ENCODE peak calls at places on chromosomes 5 and 9, in eight cellular contexts. One of them, this sample, is unnamed.

GRCh38 chr9:38346811-38347735 is 45.4 kb upstream of the ALDH1B1 start:
- DNase-seq in HAP-1: peak; percentile 22
- DNase-seq in activated CD4-positive, alpha-beta T cell treated with anti-CD3 and anti-CD28 coated beads for 48 hours: no peak
- DNase-seq in stromal cell of bone marrow: no peak
- DNase-seq in stimulated activated CD4-positive, alpha-beta T cell treated with anti-CD3 and anti-CD28 coated beads, Interleukin-4, amount 100 ng/mL, for 4 hours: no peak
- DNase-seq in astrocyte: no peak
- DNase-seq in NCI-H1694: no peak
- DNase-seq in CD8-positive, alpha-beta T cell: no peak
- DNase-seq in this sample: peak; percentile 40

GRCh38 chr5:94347130-94347529 is 271.3 kb downstream of the KIAA0825 start:
- DNase-seq in stromal cell of bone marrow: no peak
- DNase-seq in NCI-H1694: no peak
- DNase-seq in astrocyte: no peak
- DNase-seq in stimulated activated CD4-positive, alpha-beta T cell treated with anti-CD3 and anti-CD28 coated beads, Interleukin-4, amount 100 ng/mL, for 4 hours: no peak
- DNase-seq in HAP-1: no peak
- DNase-seq in CD8-positive, alpha-beta T cell: no peak
- DNase-seq in activated CD4-positive, alpha-beta T cell treated with anti-CD3 and anti-CD28 coated beads for 48 hours: no peak
- DNase-seq in this sample: no peak

GRCh38 chr9:16214677-16215076 is 655.8 kb downstream of the BNC2 start:
- DNase-seq in stimulated activated CD4-positive, alpha-beta T cell treated with anti-CD3 and anti-CD28 coated beads, Interleukin-4, amount 100 ng/mL, for 4 hours: no peak
- DNase-seq in NCI-H1694: no peak
- DNase-seq in activated CD4-positive, alpha-beta T cell treated with anti-CD3 and anti-CD28 coated beads for 48 hours: no peak
- DNase-seq in CD8-positive, alpha-beta T cell: no peak
- DNase-seq in stromal cell of bone marrow: no peak
- DNase-seq in astrocyte: no peak
- DNase-seq in HAP-1: no peak
- DNase-seq in this sample: no peak

GRCh38 chr9:129071526-129072131 is 9.3 kb upstream of the DOLPP1 start:
- DNase-seq in stimulated activated CD4-positive, alpha-beta T cell treated with anti-CD3 and anti-CD28 coated beads, Interleukin-4, amount 100 ng/mL, for 4 hours: no peak
- DNase-seq in astrocyte: no peak
- DNase-seq in stromal cell of bone marrow: no peak
- DNase-seq in NCI-H1694: no peak
- DNase-seq in CD8-positive, alpha-beta T cell: peak; percentile 62
- DNase-seq in activated CD4-positive, alpha-beta T cell treated with anti-CD3 and anti-CD28 coated beads for 48 hours: peak; percentile 27
- DNase-seq in HAP-1: peak; percentile 63
- DNase-seq in this sample: peak; percentile 84

GRCh38 chr9:114216081-114216480 is 60.7 kb downstream of the COL27A1 start:
- DNase-seq in NCI-H1694: no peak
- DNase-seq in HAP-1: peak; percentile 28
- DNase-seq in activated CD4-positive, alpha-beta T cell treated with anti-CD3 and anti-CD28 coated beads for 48 hours: no peak
- DNase-seq in stromal cell of bone marrow: no peak
- DNase-seq in CD8-positive, alpha-beta T cell: no peak
- DNase-seq in astrocyte: peak; percentile 17
- DNase-seq in stimulated activated CD4-positive, alpha-beta T cell treated with anti-CD3 and anti-CD28 coated beads, Interleukin-4, amount 100 ng/mL, for 4 hours: no peak
- DNase-seq in this sample: no peak

GRCh38 chr5:1931590-1932138 is 48.9 kb upstream of the IRX4 start:
- DNase-seq in CD8-positive, alpha-beta T cell: no peak
- DNase-seq in activated CD4-positive, alpha-beta T cell treated with anti-CD3 and anti-CD28 coated beads for 48 hours: no peak
- DNase-seq in stromal cell of bone marrow: no peak
- DNase-seq in stimulated activated CD4-positive, alpha-beta T cell treated with anti-CD3 and anti-CD28 coated beads, Interleukin-4, amount 100 ng/mL, for 4 hours: no peak
- DNase-seq in NCI-H1694: no peak
- DNase-seq in HAP-1: no peak
- DNase-seq in astrocyte: no peak
- DNase-seq in this sample: no peak

GRCh38 chr9:17075758-17076485 is 58.9 kb upstream of the CNTLN start:
- DNase-seq in HAP-1: peak; percentile 25
- DNase-seq in stromal cell of bone marrow: no peak
- DNase-seq in astrocyte: no peak
- DNase-seq in stimulated activated CD4-positive, alpha-beta T cell treated with anti-CD3 and anti-CD28 coated beads, Interleukin-4, amount 100 ng/mL, for 4 hours: no peak
- DNase-seq in CD8-positive, alpha-beta T cell: no peak
- DNase-seq in activated CD4-positive, alpha-beta T cell treated with anti-CD3 and anti-CD28 coated beads for 48 hours: no peak
- DNase-seq in NCI-H1694: no peak
- DNase-seq in this sample: no peak

GRCh38 chr5:142290574-142291299 is 34.1 kb downstream of the SPRY4 start:
- DNase-seq in activated CD4-positive, alpha-beta T cell treated with anti-CD3 and anti-CD28 coated beads for 48 hours: no peak
- DNase-seq in HAP-1: peak; percentile 42
- DNase-seq in astrocyte: peak; percentile 56
- DNase-seq in stimulated activated CD4-positive, alpha-beta T cell treated with anti-CD3 and anti-CD28 coated beads, Interleukin-4, amount 100 ng/mL, for 4 hours: no peak
- DNase-seq in stromal cell of bone marrow: no peak
- DNase-seq in NCI-H1694: no peak
- DNase-seq in CD8-positive, alpha-beta T cell: no peak
- DNase-seq in this sample: no peak

GRCh38 chr5:122896598-122897282 is 51.3 kb downstream of the SNX24 start:
- DNase-seq in astrocyte: peak; percentile 18
- DNase-seq in CD8-positive, alpha-beta T cell: no peak
- DNase-seq in HAP-1: no peak
- DNase-seq in NCI-H1694: peak; percentile 35
- DNase-seq in activated CD4-positive, alpha-beta T cell treated with anti-CD3 and anti-CD28 coated beads for 48 hours: no peak
- DNase-seq in stromal cell of bone marrow: peak; percentile 23
- DNase-seq in stimulated activated CD4-positive, alpha-beta T cell treated with anti-CD3 and anti-CD28 coated beads, Interleukin-4, amount 100 ng/mL, for 4 hours: no peak
- DNase-seq in this sample: no peak

GRCh38 chr5:113612060-113612496 is 98.6 kb downstream of the YTHDC2 start:
- DNase-seq in CD8-positive, alpha-beta T cell: no peak
- DNase-seq in NCI-H1694: no peak
- DNase-seq in stimulated activated CD4-positive, alpha-beta T cell treated with anti-CD3 and anti-CD28 coated beads, Interleukin-4, amount 100 ng/mL, for 4 hours: no peak
- DNase-seq in activated CD4-positive, alpha-beta T cell treated with anti-CD3 and anti-CD28 coated beads for 48 hours: no peak
- DNase-seq in stromal cell of bone marrow: peak; percentile 18
- DNase-seq in astrocyte: peak; percentile 30
- DNase-seq in HAP-1: no peak
- DNase-seq in this sample: no peak

GRCh38 chr5:89981871-89982773 is 427.4 kb downstream of the CETN3 start:
- DNase-seq in CD8-positive, alpha-beta T cell: no peak
- DNase-seq in astrocyte: no peak
- DNase-seq in activated CD4-positive, alpha-beta T cell treated with anti-CD3 and anti-CD28 coated beads for 48 hours: no peak
- DNase-seq in stromal cell of bone marrow: no peak
- DNase-seq in NCI-H1694: no peak
- DNase-seq in HAP-1: no peak
- DNase-seq in stimulated activated CD4-positive, alpha-beta T cell treated with anti-CD3 and anti-CD28 coated beads, Interleukin-4, amount 100 ng/mL, for 4 hours: no peak
- DNase-seq in this sample: no peak

GRCh38 chr5:20985754-20986153 is 997.8 kb upstream of the CDH18 start:
- DNase-seq in CD8-positive, alpha-beta T cell: no peak
- DNase-seq in HAP-1: no peak
- DNase-seq in astrocyte: no peak
- DNase-seq in activated CD4-positive, alpha-beta T cell treated with anti-CD3 and anti-CD28 coated beads for 48 hours: no peak
- DNase-seq in stimulated activated CD4-positive, alpha-beta T cell treated with anti-CD3 and anti-CD28 coated beads, Interleukin-4, amount 100 ng/mL, for 4 hours: no peak
- DNase-seq in NCI-H1694: no peak
- DNase-seq in stromal cell of bone marrow: no peak
- DNase-seq in this sample: no peak

GRCh38 chr9:96612105-96612965 is 7.3 kb downstream of the CDC14B start:
- DNase-seq in stimulated activated CD4-positive, alpha-beta T cell treated with anti-CD3 and anti-CD28 coated beads, Interleukin-4, amount 100 ng/mL, for 4 hours: no peak
- DNase-seq in HAP-1: peak; percentile 48
- DNase-seq in astrocyte: peak; percentile 88
- DNase-seq in CD8-positive, alpha-beta T cell: no peak
- DNase-seq in activated CD4-positive, alpha-beta T cell treated with anti-CD3 and anti-CD28 coated beads for 48 hours: no peak
- DNase-seq in NCI-H1694: peak; percentile 28
- DNase-seq in stromal cell of bone marrow: peak; percentile 80
- DNase-seq in this sample: no peak

GRCh38 chr5:139859013-139859412 is 63.4 kb downstream of the PSD2 start:
- DNase-seq in astrocyte: no peak
- DNase-seq in activated CD4-positive, alpha-beta T cell treated with anti-CD3 and anti-CD28 coated beads for 48 hours: no peak
- DNase-seq in stimulated activated CD4-positive, alpha-beta T cell treated with anti-CD3 and anti-CD28 coated beads, Interleukin-4, amount 100 ng/mL, for 4 hours: no peak
- DNase-seq in NCI-H1694: no peak
- DNase-seq in HAP-1: no peak
- DNase-seq in stromal cell of bone marrow: no peak
- DNase-seq in CD8-positive, alpha-beta T cell: no peak
- DNase-seq in this sample: no peak

GRCh38 chr9:137427454-137428310 is 4.5 kb downstream of the NOXA1 start:
- DNase-seq in stromal cell of bone marrow: no peak
- DNase-seq in activated CD4-positive, alpha-beta T cell treated with anti-CD3 and anti-CD28 coated beads for 48 hours: no peak
- DNase-seq in stimulated activated CD4-positive, alpha-beta T cell treated with anti-CD3 and anti-CD28 coated beads, Interleukin-4, amount 100 ng/mL, for 4 hours: no peak
- DNase-seq in NCI-H1694: no peak
- DNase-seq in CD8-positive, alpha-beta T cell: no peak
- DNase-seq in astrocyte: no peak
- DNase-seq in HAP-1: no peak
- DNase-seq in this sample: no peak

GRCh38 chr5:67154518-67155206 is 41.9 kb downstream of the CD180 start:
- DNase-seq in CD8-positive, alpha-beta T cell: no peak
- DNase-seq in HAP-1: no peak
- DNase-seq in stimulated activated CD4-positive, alpha-beta T cell treated with anti-CD3 and anti-CD28 coated beads, Interleukin-4, amount 100 ng/mL, for 4 hours: no peak
- DNase-seq in stromal cell of bone marrow: no peak
- DNase-seq in activated CD4-positive, alpha-beta T cell treated with anti-CD3 and anti-CD28 coated beads for 48 hours: no peak
- DNase-seq in NCI-H1694: no peak
- DNase-seq in astrocyte: no peak
- DNase-seq in this sample: no peak

GRCh38 chr5:161078793-161079192 is 226.8 kb upstream of the ATP10B start:
- DNase-seq in astrocyte: no peak
- DNase-seq in activated CD4-positive, alpha-beta T cell treated with anti-CD3 and anti-CD28 coated beads for 48 hours: no peak
- DNase-seq in HAP-1: no peak
- DNase-seq in CD8-positive, alpha-beta T cell: no peak
- DNase-seq in NCI-H1694: no peak
- DNase-seq in stimulated activated CD4-positive, alpha-beta T cell treated with anti-CD3 and anti-CD28 coated beads, Interleukin-4, amount 100 ng/mL, for 4 hours: no peak
- DNase-seq in stromal cell of bone marrow: no peak
- DNase-seq in this sample: no peak

GRCh38 chr5:30804739-30805313 is 388.7 kb upstream of the CDH6 start:
- DNase-seq in stromal cell of bone marrow: peak; percentile 23
- DNase-seq in HAP-1: peak; percentile 72
- DNase-seq in stimulated activated CD4-positive, alpha-beta T cell treated with anti-CD3 and anti-CD28 coated beads, Interleukin-4, amount 100 ng/mL, for 4 hours: no peak
- DNase-seq in NCI-H1694: no peak
- DNase-seq in CD8-positive, alpha-beta T cell: no peak
- DNase-seq in astrocyte: peak; percentile 46
- DNase-seq in activated CD4-positive, alpha-beta T cell treated with anti-CD3 and anti-CD28 coated beads for 48 hours: no peak
- DNase-seq in this sample: peak; percentile 11

GRCh38 chr5:176810687-176811501 is 535 bp downstream of the UNC5A start:
- DNase-seq in activated CD4-positive, alpha-beta T cell treated with anti-CD3 and anti-CD28 coated beads for 48 hours: no peak
- DNase-seq in stromal cell of bone marrow: no peak
- DNase-seq in HAP-1: no peak
- DNase-seq in stimulated activated CD4-positive, alpha-beta T cell treated with anti-CD3 and anti-CD28 coated beads, Interleukin-4, amount 100 ng/mL, for 4 hours: no peak
- DNase-seq in CD8-positive, alpha-beta T cell: no peak
- DNase-seq in NCI-H1694: no peak
- DNase-seq in astrocyte: peak; percentile 10
- DNase-seq in this sample: no peak

GRCh38 chr9:78023003-78023741 is 8.4 kb downstream of the GNAQ start:
- DNase-seq in stromal cell of bone marrow: peak; percentile 63
- DNase-seq in CD8-positive, alpha-beta T cell: no peak
- DNase-seq in HAP-1: no peak
- DNase-seq in activated CD4-positive, alpha-beta T cell treated with anti-CD3 and anti-CD28 coated beads for 48 hours: no peak
- DNase-seq in astrocyte: peak; percentile 83
- DNase-seq in stimulated activated CD4-positive, alpha-beta T cell treated with anti-CD3 and anti-CD28 coated beads, Interleukin-4, amount 100 ng/mL, for 4 hours: no peak
- DNase-seq in NCI-H1694: no peak
- DNase-seq in this sample: no peak

GRCh38 chr5:150632305-150633160 is 7.9 kb upstream of the SYNPO start:
- DNase-seq in astrocyte: peak; percentile 57
- DNase-seq in stromal cell of bone marrow: no peak
- DNase-seq in HAP-1: no peak
- DNase-seq in CD8-positive, alpha-beta T cell: no peak
- DNase-seq in stimulated activated CD4-positive, alpha-beta T cell treated with anti-CD3 and anti-CD28 coated beads, Interleukin-4, amount 100 ng/mL, for 4 hours: no peak
- DNase-seq in activated CD4-positive, alpha-beta T cell treated with anti-CD3 and anti-CD28 coated beads for 48 hours: no peak
- DNase-seq in NCI-H1694: peak; percentile 60
- DNase-seq in this sample: no peak

GRCh38 chr5:147874910-147875367 is 3.6 kb upstream of the SCGB3A2 start:
- DNase-seq in CD8-positive, alpha-beta T cell: no peak
- DNase-seq in HAP-1: peak; percentile 43
- DNase-seq in stimulated activated CD4-positive, alpha-beta T cell treated with anti-CD3 and anti-CD28 coated beads, Interleukin-4, amount 100 ng/mL, for 4 hours: no peak
- DNase-seq in stromal cell of bone marrow: no peak
- DNase-seq in astrocyte: no peak
- DNase-seq in activated CD4-positive, alpha-beta T cell treated with anti-CD3 and anti-CD28 coated beads for 48 hours: no peak
- DNase-seq in NCI-H1694: no peak
- DNase-seq in this sample: peak; percentile 52

GRCh38 chr9:107067715-107068416 is 204.9 kb downstream of the ZNF462 start:
- DNase-seq in NCI-H1694: no peak
- DNase-seq in HAP-1: no peak
- DNase-seq in stromal cell of bone marrow: no peak
- DNase-seq in stimulated activated CD4-positive, alpha-beta T cell treated with anti-CD3 and anti-CD28 coated beads, Interleukin-4, amount 100 ng/mL, for 4 hours: no peak
- DNase-seq in astrocyte: no peak
- DNase-seq in CD8-positive, alpha-beta T cell: no peak
- DNase-seq in activated CD4-positive, alpha-beta T cell treated with anti-CD3 and anti-CD28 coated beads for 48 hours: no peak
- DNase-seq in this sample: no peak

GRCh38 chr5:172905346-172905756 is 53.9 kb upstream of the RPL26L1 start:
- DNase-seq in activated CD4-positive, alpha-beta T cell treated with anti-CD3 and anti-CD28 coated beads for 48 hours: no peak
- DNase-seq in astrocyte: no peak
- DNase-seq in stimulated activated CD4-positive, alpha-beta T cell treated with anti-CD3 and anti-CD28 coated beads, Interleukin-4, amount 100 ng/mL, for 4 hours: no peak
- DNase-seq in NCI-H1694: no peak
- DNase-seq in CD8-positive, alpha-beta T cell: no peak
- DNase-seq in HAP-1: no peak
- DNase-seq in stromal cell of bone marrow: no peak
- DNase-seq in this sample: no peak